ENCODE peak calls at places on chromosomes 12 and 14, in six cellular contexts. Z, F, R, G, T and C are unnamed samples.
A peak's percentile ranks its signal among the peaks of the same experiment; 100 is the strongest.

GRCh38 chr12:62522984-62523383 is 56.4 kb downstream of the MON2 start:
- DNase-seq in Z (no peak), F (peak; percentile 15), R (no peak), G (no peak), T (no peak), C (no peak)

GRCh38 chr12:42935756-42936155 is 346.2 kb upstream of the PRICKLE1 start:
- DNase-seq in Z (no peak), F (peak; percentile 78), R (peak; percentile 62), G (no peak), T (no peak), C (no peak)

GRCh38 chr12:78096909-78097597 is 266.4 kb downstream of the NAV3 start:
- DNase-seq in Z (no peak), F (peak; percentile 69), R (peak; percentile 47), G (no peak), T (no peak), C (no peak)

GRCh38 chr12:34395056-34396005 is 373.0 kb downstream of the ALG10 start:
- DNase-seq in Z (no peak), F (no peak), R (no peak), G (no peak), T (peak; percentile 2), C (no peak)

GRCh38 chr12:92356405-92356804 is 210.8 kb upstream of the BTG1 start:
- DNase-seq in Z (no peak), F (no peak), R (no peak), G (no peak), T (no peak), C (no peak)

GRCh38 chr14:64504310-64504896 is at the start of gene ZBTB1:
- DNase-seq in Z (peak; percentile 84), F (peak; percentile 86), R (peak; percentile 95), G (peak; percentile 96), T (peak; percentile 84), C (peak; percentile 86)

GRCh38 chr12:116717466-116718457 is 20.1 kb downstream of the SPRING1 start:
- DNase-seq in Z (no peak), F (peak; percentile 56), R (no peak), G (peak; percentile 39), T (no peak), C (no peak)

GRCh38 chr14:33451211-33451610 is 499.7 kb downstream of the EGLN3 start:
- DNase-seq in Z (no peak), F (no peak), R (no peak), G (no peak), T (no peak), C (no peak)

GRCh38 chr12:120010661-120011230 is 21.7 kb downstream of the BICDL1 start:
- DNase-seq in Z (no peak), F (no peak), R (no peak), G (peak; percentile 43), T (no peak), C (no peak)

GRCh38 chr14:100348253-100348729 is 25.2 kb downstream of the SLC25A47 start:
- DNase-seq in Z (no peak), F (no peak), R (no peak), G (no peak), T (no peak), C (no peak)

GRCh38 chr14:105531088-105531957 is 4.9 kb downstream of the TMEM121 start:
- DNase-seq in Z (no peak), F (no peak), R (no peak), G (no peak), T (no peak), C (no peak)

GRCh38 chr12:128685903-128686475 is 137.8 kb downstream of the SLC15A4 start:
- DNase-seq in Z (no peak), F (no peak), R (no peak), G (no peak), T (no peak), C (no peak)

GRCh38 chr14:103281496-103282231 is 52.4 kb upstream of the EIF5 start:
- DNase-seq in Z (no peak), F (peak; percentile 62), R (peak; percentile 79), G (peak; percentile 91), T (no peak), C (peak; percentile 53)

GRCh38 chr12:10243803-10244520 is 31.3 kb downstream of the GABARAPL1 start:
- DNase-seq in Z (no peak), F (no peak), R (no peak), G (no peak), T (no peak), C (no peak)

GRCh38 chr14:52080817-52081755 is 12.2 kb upstream of the NID2 start:
- DNase-seq in Z (no peak), F (peak; percentile 96), R (peak; percentile 97), G (peak; percentile 18), T (no peak), C (peak; percentile 91)

GRCh38 chr14:64971890-64972785 is at the start of gene RAB15:
- DNase-seq in Z (no peak), F (peak; percentile 6), R (peak; percentile 24), G (no peak), T (no peak), C (peak; percentile 66)

GRCh38 chr12:131404705-131405104 is 306.2 kb upstream of the SFSWAP start:
- DNase-seq in Z (no peak), F (no peak), R (no peak), G (no peak), T (no peak), C (no peak)

GRCh38 chr14:106268013-106268727 is 741.8 kb downstream of the TMEM121 start:
- DNase-seq in Z (no peak), F (no peak), R (no peak), G (no peak), T (no peak), C (no peak)

GRCh38 chr12:129971721-129972120 is 67.9 kb upstream of the TMEM132D start:
- DNase-seq in Z (no peak), F (no peak), R (no peak), G (no peak), T (no peak), C (no peak)

GRCh38 chr12:65895759-65896656 is 71.7 kb downstream of the HMGA2 start:
- DNase-seq in Z (peak; percentile 84), F (no peak), R (peak; percentile 40), G (peak; percentile 88), T (no peak), C (peak; percentile 57)

GRCh38 chr12:32846053-32846452 is 50.5 kb downstream of the PKP2 start:
- DNase-seq in Z (no peak), F (no peak), R (no peak), G (no peak), T (no peak), C (no peak)

GRCh38 chr14:26719514-26719913 is 121.7 kb upstream of the NOVA1 start:
- DNase-seq in Z (no peak), F (peak; percentile 38), R (peak; percentile 65), G (no peak), T (no peak), C (no peak)

GRCh38 chr14:76924363-76925151 is 98.3 kb downstream of the LRRC74A start:
- DNase-seq in Z (peak; percentile 64), F (no peak), R (peak; percentile 60), G (peak; percentile 97), T (peak; percentile 87), C (no peak)

GRCh38 chr14:76922092-76922491 is 95.9 kb downstream of the LRRC74A start:
- DNase-seq in Z (no peak), F (no peak), R (no peak), G (no peak), T (no peak), C (no peak)

GRCh38 chr14:76922599-76922998 is 96.4 kb downstream of the LRRC74A start:
- DNase-seq in Z (no peak), F (peak; percentile 50), R (peak; percentile 72), G (peak; percentile 73), T (no peak), C (no peak)

GRCh38 chr14:76926521-76927251 is 100.5 kb downstream of the LRRC74A start:
- DNase-seq in Z (no peak), F (peak; percentile 58), R (peak; percentile 74), G (no peak), T (no peak), C (no peak)

GRCh38 chr14:76923422-76924362 is 97.5 kb downstream of the LRRC74A start:
- DNase-seq in Z (no peak), F (no peak), R (no peak), G (no peak), T (peak; percentile 73), C (no peak)
- H3K4ac ChIP-seq in Z (no peak overlapping the region), F (peak overlapping the region; percentile 96), R (peak overlapping the region; percentile 86), G (peak overlapping the region; percentile 21), T (peak overlapping the region; percentile 61), C (no peak overlapping the region)

GRCh38 chr12:68538722-68539614 is 71.7 kb upstream of the RAP1B start:
- DNase-seq in Z (no peak), F (peak; percentile 26), R (peak; percentile 58), G (peak; percentile 87), T (peak; percentile 51), C (peak; percentile 7)
- H3K4me3 ChIP-seq in Z (no peak overlapping the region), F (no peak overlapping the region), R (peak overlapping the region; percentile 74), G (no peak overlapping the region), T (peak overlapping the region; percentile 43), C (no peak overlapping the region)

GRCh38 chr14:22978487-22978837 is 3.9 kb downstream of the AJUBA start:
- DNase-seq in Z (no peak), F (no peak), R (no peak), G (no peak), T (no peak), C (no peak)
- H3K4ac ChIP-seq in Z (no peak overlapping the region), F (peak overlapping the region; percentile 89), R (peak overlapping the region; percentile 91), G (no peak overlapping the region), T (peak overlapping the region; percentile 40), C (peak overlapping the region; percentile 80)

DNA sequence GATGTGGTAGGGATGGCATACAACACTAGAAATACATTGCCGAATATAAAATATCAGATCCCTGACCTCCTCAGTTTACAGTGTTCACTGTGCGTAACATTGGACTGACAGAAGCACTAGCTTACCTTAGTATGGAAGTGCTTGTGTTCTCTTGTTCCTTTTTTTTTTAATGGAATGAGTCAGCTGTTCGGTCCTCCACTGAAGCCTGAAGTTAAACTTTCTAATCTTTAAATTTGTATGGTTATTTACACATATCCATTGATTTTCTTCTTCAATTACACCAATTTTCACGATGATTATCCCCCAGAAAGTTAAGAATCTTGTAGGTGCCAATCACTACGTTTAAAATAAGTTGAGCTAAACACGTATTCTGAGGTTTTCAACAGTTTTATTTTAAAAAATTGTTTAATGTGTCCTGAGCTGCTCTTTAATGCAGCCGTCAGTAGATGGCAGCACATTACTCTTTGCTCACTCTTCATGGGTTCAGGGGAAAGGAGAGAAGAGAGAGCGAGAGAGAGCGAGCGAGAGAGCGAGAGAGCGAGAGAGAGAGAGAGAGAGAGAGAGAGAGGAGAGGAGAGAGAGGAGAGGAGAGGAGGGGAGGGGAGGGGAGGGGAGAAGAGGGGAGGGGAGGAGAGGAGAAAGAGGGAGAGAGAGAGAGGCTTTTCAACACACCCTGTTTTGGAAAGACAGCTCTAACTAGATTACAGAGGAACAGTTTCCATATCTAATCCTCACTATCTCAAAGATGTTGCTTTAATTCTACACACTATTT is 134.7 kb upstream of the SCAF11 start:
- DNase-seq in Z (peak; percentile 48), F (peak; percentile 87), R (peak; percentile 88), G (peak; percentile 91), T (no peak), C (peak; percentile 79)
- H3K4me3 ChIP-seq in Z (no peak overlapping the region), F (no peak overlapping the region), R (peak overlapping the region; percentile 71), G (no peak overlapping the region), T (no peak overlapping the region), C (no peak overlapping the region)